ENCODE peak calls at places on chromosomes 16 and 17, in ten cellular contexts. G is caudate nucleus, H is fibroblast of mammary gland, O is ovary, D is NCI-H510A, C is HTR-8/SVneo, V is GM23248, J is A172, E is activated T-helper 1 cell treated with Interleukin-2 at 50 U/mL for 16 hours, Y is AG04450. I is an unnamed sample.

GRCh38 chr16:81457326-81458133 is 12.9 kb downstream of the CMIP start:
- DNase-seq in G (no peak), E (no peak), H (peak), C (peak), O (no peak), J (peak), V (peak), Y (peak), D (no peak), I (no peak)

GRCh38 chr17:34146440-34147043 is 108.5 kb upstream of the CCL2 start:
- DNase-seq in O (no peak), G (no peak), J (peak), E (peak), Y (no peak), V (no peak), C (no peak), D (no peak), H (peak), I (no peak)

GRCh38 chr17:12549499-12549901 is 116.2 kb upstream of the MYOCD start:
- DNase-seq in Y (no peak), V (no peak), O (no peak), E (no peak), D (no peak), H (no peak), C (peak), J (no peak), G (no peak), I (no peak)

GRCh38 chr16:70395345-70395901 is 43.5 kb downstream of the ST3GAL2 start:
- DNase-seq in H (peak), D (no peak), E (peak), J (peak), Y (no peak), O (peak), C (peak), V (peak), G (peak), I (no peak)

GRCh38 chr16:71916397-71916920 is 21.1 kb downstream of the IST1 start:
- DNase-seq in O (no peak), J (no peak), E (no peak), H (peak), D (no peak), Y (no peak), G (no peak), C (no peak), V (no peak), I (no peak)

GRCh38 chr16:9849697-9850245 is 332.5 kb downstream of the GRIN2A start:
- DNase-seq in G (no peak), J (no peak), D (no peak), H (no peak), V (no peak), Y (no peak), E (no peak), O (no peak), C (no peak), I (no peak)

GRCh38 chr17:6543079-6544010 is 13.0 kb downstream of the PITPNM3 start:
- DNase-seq in D (no peak), G (no peak), H (no peak), J (no peak), Y (no peak), E (no peak), C (no peak), O (no peak), V (no peak), I (peak)

GRCh38 chr17:76723812-76724211 is 2.6 kb downstream of the JMJD6 start:
- DNase-seq in Y (no peak), G (no peak), H (no peak), J (no peak), V (no peak), C (no peak), D (no peak), O (no peak), E (no peak), I (no peak)